ENCODE peak calls at places on chromosomes 2 and 18, in ten cellular contexts. W is tibial nerve, E is sigmoid colon, A is body of pancreas, M is HCT116, B is stomach, Q is ovary, Z is A549, G is heart left ventricle, U is spleen. T is an unnamed sample. For H3K4me1, the result is how much of the 10 kb centered on the place peaks cover.

GRCh38 chr2:146123256-146123655 is 1603.3 kb upstream of the ZEB2 start:
- DNase-seq in W (no peak), E (no peak), A (no peak), M (no peak), B (no peak), Q (no peak), Z (no peak), G (no peak), U (no peak), T (no peak)

GRCh38 chr18:12518832-12519534 is 111.3 kb downstream of the PRELID3A start:
- DNase-seq in W (no peak), E (no peak), A (no peak), M (no peak), B (no peak), Q (no peak), Z (no peak), G (no peak), U (no peak), T (no peak)

GRCh38 chr2:128544321-128545037 is 225.8 kb upstream of the HS6ST1 start:
- DNase-seq in W (no peak), E (peak), A (no peak), M (no peak), B (peak), Q (no peak), Z (no peak), G (no peak), U (peak), T (no peak)

GRCh38 chr18:23134780-23135678 is at the start of gene CABLES1:
- DNase-seq in W (peak), E (peak), A (peak), M (no peak), B (peak), Q (peak), Z (peak), G (peak), U (peak), T (peak)

GRCh38 chr18:45328762-45329161 is 286.5 kb upstream of the SLC14A2 start:
- DNase-seq in W (no peak), E (no peak), A (no peak), M (no peak), B (no peak), Q (no peak), Z (no peak), G (no peak), U (no peak), T (no peak)

GRCh38 chr2:189142893-189143759 is 36.4 kb downstream of the COL5A2 start:
- DNase-seq in W (no peak), E (no peak), A (peak), M (peak), B (peak), Q (no peak), Z (peak), G (no peak), U (no peak), T (no peak)

GRCh38 chr18:62287753-62288668 is 37.1 kb upstream of the TNFRSF11A start:
- DNase-seq in W (no peak), E (no peak), A (no peak), M (no peak), B (no peak), Q (no peak), Z (no peak), G (no peak), U (no peak), T (no peak)

GRCh38 chr18:3595282-3596273 is 145.6 kb downstream of the TGIF1 start:
- DNase-seq in W (peak), E (peak), A (peak), M (no peak), B (peak), Q (no peak), Z (no peak), G (no peak), U (no peak), T (no peak)

GRCh38 chr2:87996570-87996969 is 19.8 kb downstream of the RNU2-63P start:
- DNase-seq in W (no peak), E (no peak), A (no peak), M (no peak), B (no peak), Q (no peak), Z (no peak), G (no peak), U (no peak), T (no peak)

GRCh38 chr2:67626656-67627055 is 229.5 kb downstream of the ETAA1 start:
- DNase-seq in W (no peak), E (no peak), A (no peak), M (no peak), B (no peak), Q (no peak), Z (no peak), G (no peak), U (no peak), T (no peak)

GRCh38 chr18:3514312-3515216 is 64.6 kb downstream of the TGIF1 start:
- DNase-seq in W (no peak), E (no peak), A (no peak), M (no peak), B (no peak), Q (no peak), Z (no peak), G (no peak), U (no peak), T (no peak)

GRCh38 chr2:230130668-230131364 is 62.1 kb upstream of the SLC16A14 start:
- DNase-seq in W (peak), E (peak), A (peak), M (peak), B (no peak), Q (peak), Z (no peak), G (peak), U (peak), T (no peak)

GRCh38 chr2:148552675-148553331 is 91.7 kb upstream of the EPC2 start:
- DNase-seq in W (no peak), E (no peak), A (no peak), M (no peak), B (no peak), Q (no peak), Z (no peak), G (no peak), U (no peak), T (no peak)

GRCh38 chr2:207729465-207729998 is 18.1 kb downstream of the CCNYL1 start:
- DNase-seq in W (no peak), E (no peak), A (no peak), M (no peak), B (no peak), Q (no peak), Z (no peak), G (no peak), U (no peak), T (no peak)

GRCh38 chr2:28134262-28134812 is 243.8 kb downstream of the BABAM2 start:
- DNase-seq in W (peak), E (peak), A (peak), M (no peak), B (peak), Q (peak), Z (no peak), G (no peak), U (no peak), T (peak)

GRCh38 chr2:43305537-43305936 is 79.1 kb upstream of the ZFP36L2 start:
- DNase-seq in W (peak), E (peak), A (peak), M (no peak), B (no peak), Q (no peak), Z (no peak), G (peak), U (no peak), T (no peak)

GRCh38 chr2:69735696-69736095 is 6.2 kb upstream of the ANXA4 start:
- DNase-seq in W (no peak), E (no peak), A (peak), M (no peak), B (no peak), Q (peak), Z (no peak), G (no peak), U (no peak), T (no peak)

GRCh38 chr2:40315684-40316083 is 136.2 kb downstream of the SLC8A1 start:
- DNase-seq in W (no peak), E (no peak), A (peak), M (no peak), B (peak), Q (no peak), Z (no peak), G (no peak), U (no peak), T (no peak)

GRCh38 chr2:53028746-53029423 is 738.7 kb upstream of the CHAC2 start:
- DNase-seq in W (no peak), E (no peak), A (no peak), M (no peak), B (no peak), Q (no peak), Z (no peak), G (no peak), U (no peak), T (no peak)

GRCh38 chr2:28908172-28908571 is 13.7 kb downstream of the WDR43 start:
- DNase-seq in W (no peak), E (no peak), A (no peak), M (no peak), B (no peak), Q (no peak), Z (no peak), G (no peak), U (no peak), T (no peak)

GRCh38 chr2:101331202-101331601 is 22.7 kb upstream of the RNF149 start:
- DNase-seq in W (no peak), E (no peak), A (no peak), M (no peak), B (no peak), Q (no peak), Z (no peak), G (no peak), U (no peak), T (no peak)
- H3K4me1 ChIP-seq in W (under half), E (under half), A (under half), M (under half), B (under half), Q (under half), Z (under half), G (under half), U (under half), T (under half)

GRCh38 chr2:124025349-124025720 is 248 bp downstream of the CNTNAP5 start:
- DNase-seq in W (no peak), E (no peak), A (no peak), M (no peak), B (no peak), Q (no peak), Z (no peak), G (no peak), U (peak), T (no peak)

GRCh38 chr2:124025896-124026295 is 809 bp downstream of the CNTNAP5 start:
- DNase-seq in W (no peak), E (no peak), A (no peak), M (no peak), B (no peak), Q (no peak), Z (no peak), G (no peak), U (no peak), T (no peak)

GRCh38 chr2:124024491-124025348 is at the start of gene CNTNAP5:
- DNase-seq in W (peak), E (no peak), A (peak), M (no peak), B (peak), Q (no peak), Z (no peak), G (peak), U (peak), T (peak)

GRCh38 chr2:124032799-124033198 is 7.7 kb downstream of the CNTNAP5 start:
- DNase-seq in W (no peak), E (no peak), A (no peak), M (no peak), B (no peak), Q (no peak), Z (no peak), G (no peak), U (no peak), T (no peak)

DNA sequence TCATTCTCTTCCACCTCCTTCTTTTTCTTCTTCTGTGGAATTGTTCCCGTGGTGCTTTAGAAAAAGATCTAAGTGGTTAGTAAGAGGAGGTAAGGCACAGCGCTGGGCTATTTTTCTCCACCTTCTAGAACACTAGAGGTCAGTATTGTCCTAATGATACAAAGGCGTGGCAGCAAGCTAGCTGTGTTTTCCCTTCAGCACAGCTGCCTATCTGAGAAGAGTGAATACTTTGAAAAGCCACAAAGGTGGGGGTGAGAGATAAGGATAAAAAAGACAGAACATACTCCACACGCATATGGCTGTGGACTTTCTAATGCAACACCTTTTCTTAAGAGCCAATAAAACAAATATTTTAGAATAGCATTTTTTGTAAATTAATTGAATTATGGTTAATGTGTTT is 2.1 kb downstream of the CNTNAP5 start:
- DNase-seq in W (peak), E (no peak), A (peak), M (no peak), B (peak), Q (no peak), Z (peak), G (no peak), U (no peak), T (no peak)
- TF ChIP-seq POLR2A in W (no peak), E (no peak), A (no peak), M (no peak), B (no peak), Q (no peak), Z (no peak), G (no peak), U (no peak), T (no peak)

GRCh38 chr18:74283646-74284045 is 8.1 kb downstream of the CYB5A start:
- DNase-seq in W (no peak), E (no peak), A (no peak), M (no peak), B (no peak), Q (no peak), Z (no peak), G (no peak), U (no peak), T (no peak)
- H3K27ac ChIP-seq in W (no peak), E (peak), A (peak), M (no peak), B (peak), Q (no peak), Z (peak), G (peak), U (no peak), T (peak)

DNA sequence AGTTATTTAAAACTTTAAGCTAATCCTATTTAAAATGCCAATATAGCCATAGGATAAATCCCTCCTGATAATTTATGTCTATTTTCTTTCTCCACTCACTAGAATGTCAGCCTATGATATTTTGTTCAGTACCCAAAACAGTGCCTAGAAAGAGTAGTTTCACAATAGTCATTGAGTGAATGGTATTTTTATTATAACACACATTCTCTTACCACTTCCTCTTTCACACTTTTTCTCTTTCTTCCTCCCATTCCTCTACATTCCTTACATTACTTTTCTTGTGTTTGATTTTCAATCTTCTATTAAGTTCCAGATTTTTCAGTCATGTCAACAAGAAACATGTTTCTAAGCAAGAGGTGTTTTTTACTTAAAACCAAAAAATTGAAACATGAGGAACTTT is 327.6 kb upstream of the UBE2E3 start:
- DNase-seq in W (no peak), E (no peak), A (no peak), M (no peak), B (no peak), Q (no peak), Z (no peak), G (no peak), U (no peak), T (no peak)
- H3K4me1 ChIP-seq in W (under half), E (under half), A (under half), M (under half), B (under half), Q (under half), Z (under half), G (under half), U (under half), T (under half)

DNA sequence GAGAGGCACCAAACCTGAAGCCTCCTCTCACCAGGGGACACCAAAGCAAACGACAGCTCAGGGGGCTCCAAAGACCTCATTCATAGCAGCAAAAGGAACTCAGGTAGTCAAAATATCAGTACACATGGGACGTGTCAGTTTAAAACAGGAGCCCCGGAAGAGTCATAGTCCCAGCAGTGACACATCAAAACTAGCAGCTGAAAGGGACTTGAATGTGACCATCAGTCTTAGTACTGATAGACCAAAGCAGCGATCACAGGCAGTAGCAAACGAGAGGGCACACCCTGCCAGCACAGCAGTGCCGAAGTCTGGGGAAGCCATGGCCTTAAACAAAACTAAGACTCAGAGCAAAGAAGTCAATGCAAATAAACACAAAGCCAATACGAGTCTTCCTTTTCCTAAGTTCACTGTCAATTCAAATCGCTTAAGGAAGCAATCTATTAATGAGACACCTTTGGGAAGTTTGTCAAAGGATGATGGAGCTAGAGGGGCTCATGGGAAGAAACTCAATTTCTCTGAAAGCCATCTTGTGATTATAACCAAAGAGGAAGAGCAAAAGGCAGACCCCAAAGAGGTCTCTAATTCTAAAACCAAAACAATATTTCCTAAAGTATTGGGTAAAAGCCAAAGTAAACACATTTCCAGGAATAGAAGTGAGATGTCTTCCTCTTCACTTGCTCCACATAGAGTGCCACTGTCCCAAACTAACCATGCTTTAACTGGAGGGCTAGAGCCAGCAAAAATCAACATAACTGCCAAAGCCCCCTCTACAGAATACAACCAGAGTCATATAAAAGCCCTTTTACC is 1.2 kb downstream of the GALNT5 start:
- DNase-seq in W (no peak), E (no peak), A (no peak), M (no peak), B (peak), Q (no peak), Z (no peak), G (no peak), U (no peak), T (no peak)
- TF ChIP-seq POLR2A in W (no peak), E (no peak), A (no peak), M (no peak), B (no peak), Q (no peak), Z (no peak), G (no peak), U (no peak), T (no peak)

GRCh38 chr2:156319811-156320490 is 12.6 kb downstream of the NR4A2 start:
- DNase-seq in W (no peak), E (peak), A (peak), M (no peak), B (peak), Q (peak), Z (no peak), G (peak), U (peak), T (peak)
- H3K27ac ChIP-seq in W (peak), E (no peak), A (peak), M (no peak), B (peak), Q (no peak), Z (no peak), G (peak), U (peak), T (peak)

DNA sequence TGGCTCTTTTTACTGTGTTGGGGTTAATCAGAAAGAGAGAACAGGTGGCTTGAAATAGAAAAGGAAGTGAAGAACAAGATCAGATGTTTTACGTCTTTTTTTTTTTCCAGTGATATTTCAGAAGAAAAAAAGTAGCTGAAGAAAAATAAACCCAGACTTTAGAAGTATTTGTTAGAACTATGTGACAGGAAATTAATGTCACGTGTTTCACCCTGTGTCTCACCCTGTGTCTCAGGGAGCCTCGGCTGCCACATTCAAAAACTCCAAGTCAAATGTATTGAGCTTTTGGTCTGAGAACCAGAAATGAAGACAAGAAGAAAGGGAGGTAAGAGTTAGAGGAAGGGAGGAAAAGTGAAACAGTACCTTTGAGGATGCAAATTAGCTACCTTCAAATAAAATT is 38.0 kb downstream of the AKAIN1 start:
- DNase-seq in W (no peak), E (no peak), A (no peak), M (no peak), B (no peak), Q (no peak), Z (no peak), G (no peak), U (no peak), T (no peak)
- H3K4me1 ChIP-seq in W (under half), E (under half), A (under half), M (under half), B (under half), Q (under half), Z (under half), G (under half), U (under half), T (under half)

GRCh38 chr2:108988796-108989713 is at the start of gene EDAR:
- DNase-seq in W (no peak), E (no peak), A (peak), M (peak), B (peak), Q (no peak), Z (peak), G (peak), U (no peak), T (no peak)
- TF ChIP-seq POLR2A in W (no peak), E (no peak), A (no peak), M (no peak), B (no peak), Q (no peak), Z (no peak), G (no peak), U (no peak), T (no peak)